ENCODE peak calls at places on chromosomes 12 and 14, in five cellular contexts. X is A172, Y is C1 segment of cervical spinal cord, E is ovary, F is AG04450. U is an unnamed sample.
A peak's percentile ranks its signal among the peaks of the same experiment; 100 is the strongest.

GRCh38 chr14:36805116-36805515 is 143.5 kb downstream of the PAX9 start:
- DNase-seq in X (no peak), Y (no peak), E (no peak), F (no peak), U (no peak)

GRCh38 chr14:76806446-76806845 is 6.2 kb downstream of the ANGEL1 start:
- DNase-seq in X (no peak), Y (no peak), E (no peak), F (no peak), U (no peak)

GRCh38 chr14:68172664-68173063 is 353.1 kb downstream of the RAD51B start:
- DNase-seq in X (no peak), Y (no peak), E (no peak), F (no peak), U (no peak)

GRCh38 chr14:103511022-103511693 is 11.5 kb downstream of the CKB start:
- DNase-seq in X (no peak), Y (no peak), E (peak; percentile 20), F (no peak), U (no peak)

GRCh38 chr12:21526053-21526452 is at the start of gene SPX:
- DNase-seq in X (no peak), Y (no peak), E (no peak), F (no peak), U (no peak)

GRCh38 chr14:95272057-95272456 is 47.7 kb downstream of the CLMN start:
- DNase-seq in X (no peak), Y (no peak), E (no peak), F (no peak), U (no peak)

GRCh38 chr14:53042480-53042879 is 91.6 kb upstream of the FERMT2 start:
- DNase-seq in X (no peak), Y (no peak), E (no peak), F (no peak), U (no peak)

GRCh38 chr12:80714055-80714454 is 2.7 kb upstream of the MYF5 start:
- DNase-seq in X (no peak), Y (no peak), E (no peak), F (no peak), U (no peak)

GRCh38 chr12:12319501-12320322 is 30.3 kb downstream of the MANSC1 start:
- DNase-seq in X (no peak), Y (no peak), E (no peak), F (no peak), U (no peak)

GRCh38 chr14:31961881-31962280 is 115.2 kb upstream of the ARHGAP5 start:
- DNase-seq in X (no peak), Y (no peak), E (no peak), F (no peak), U (no peak)

GRCh38 chr12:591571-592505 is 71.4 kb downstream of the NINJ2 start:
- DNase-seq in X (no peak), Y (no peak), E (no peak), F (no peak), U (no peak)

GRCh38 chr12:80702889-80703605 is 4.4 kb upstream of the MYF6 start:
- DNase-seq in X (peak; percentile 60), Y (no peak), E (no peak), F (peak; percentile 16), U (no peak)

GRCh38 chr14:51610766-51611165 is 40.9 kb upstream of the FRMD6 start:
- DNase-seq in X (no peak), Y (no peak), E (no peak), F (no peak), U (no peak)

GRCh38 chr12:2877047-2877958 is at the start of the genes FOXM1 and RHNO1:
- DNase-seq in X (peak; percentile 62), Y (peak; percentile 45), E (peak; percentile 94), F (peak; percentile 66), U (no peak)